ENCODE peak calls at places on chromosomes 7 and 10, in five cellular contexts. O is keratinocyte, W is transverse colon, R is psoas muscle, P is PC-9. Z is an unnamed sample.

GRCh38 chr10:104819731-104820130 is 178.6 kb downstream of the SORCS3 start:
- DNase-seq in O (no peak), W (no peak), R (no peak), P (no peak), Z (no peak)

GRCh38 chr7:127904706-127905056 is 126.6 kb downstream of the LRRC4 start:
- DNase-seq in O (no peak), W (no peak), R (no peak), P (no peak), Z (no peak)

GRCh38 chr10:125762692-125763648 is 12.7 kb downstream of the MMP21 start:
- DNase-seq in O (no peak), W (no peak), R (no peak), P (no peak), Z (no peak)

GRCh38 chr7:91836065-91836368 is 44.5 kb downstream of the MTERF1 start:
- DNase-seq in O (no peak), W (no peak), R (no peak), P (no peak), Z (no peak)

GRCh38 chr10:48661441-48661840 is 23.2 kb upstream of the WDFY4 start:
- DNase-seq in O (no peak), W (no peak), R (no peak), P (no peak), Z (no peak)

GRCh38 chr7:148042935-148043334 is 547.6 kb upstream of the C7orf33 start:
- DNase-seq in O (no peak), W (no peak), R (no peak), P (no peak), Z (no peak)

GRCh38 chr7:137667633-137668387 is 179.0 kb downstream of the DGKI start:
- DNase-seq in O (no peak), W (no peak), R (no peak), P (peak; percentile 56), Z (peak; percentile 73)

GRCh38 chr10:79102056-79102874 is 33.5 kb downstream of the ZMIZ1 start:
- DNase-seq in O (no peak), W (peak; percentile 64), R (peak; percentile 81), P (no peak), Z (no peak)

GRCh38 chr7:27194641-27195379 is 5.1 kb downstream of the HOXA13 start:
- DNase-seq in O (no peak), W (peak; percentile 38), R (no peak), P (no peak), Z (no peak)

GRCh38 chr7:96987719-96988118 is 17.6 kb upstream of the DLX6 start:
- DNase-seq in O (no peak), W (no peak), R (no peak), P (no peak), Z (no peak)
- H3K27me3 ChIP-seq in O (peaks cover 36% of the 10 kb centered on the region), W (peaks cover 81% of the 10 kb centered on the region), R (peaks cover 89% of the 10 kb centered on the region), P (no peaks in the 10 kb centered on the region), Z (peaks cover 32% of the 10 kb centered on the region)

DNA sequence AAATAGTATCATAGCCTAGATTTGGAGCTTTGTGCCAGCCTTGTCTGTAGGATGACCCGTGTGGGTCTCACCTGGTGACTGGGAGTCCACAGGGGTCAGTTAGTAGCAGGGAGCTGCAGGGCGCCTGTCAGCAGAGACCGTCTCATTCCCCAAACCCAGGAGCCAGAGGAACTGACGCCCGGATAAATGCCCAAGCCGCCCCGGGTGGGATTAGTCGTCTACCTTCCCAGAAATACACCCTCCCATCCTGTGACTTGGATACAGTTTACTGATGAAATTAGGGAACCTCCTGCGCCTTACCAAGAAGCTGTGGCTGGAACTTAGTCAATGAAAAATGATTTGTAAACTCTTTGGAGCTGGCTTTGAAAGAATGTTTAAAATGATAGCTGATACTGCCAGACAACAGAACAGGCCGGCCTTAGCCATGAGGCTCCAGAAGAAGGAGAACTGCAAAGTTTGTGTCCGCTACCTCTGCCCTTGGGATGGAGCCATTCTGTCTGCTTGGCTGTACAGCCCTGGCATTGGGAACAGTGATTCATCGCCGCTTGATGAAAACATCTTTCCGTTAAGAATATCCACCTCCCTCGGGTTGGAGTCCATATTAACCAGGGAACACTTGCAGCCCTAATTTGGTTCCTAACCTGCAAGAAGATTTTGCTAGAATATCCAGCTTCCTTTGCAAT is 12.7 kb downstream of the FOXK1 start:
- DNase-seq in O (no peak), W (peak; percentile 30), R (peak; percentile 83), P (no peak), Z (no peak)
- H3K4me3 ChIP-seq in O (no peak overlapping the region), W (no peak overlapping the region), R (no peak overlapping the region), P (no peak overlapping the region), Z (no peak overlapping the region)

GRCh38 chr10:98028168-98028770 is 2.2 kb downstream of the CRTAC1 start:
- DNase-seq in O (peak; percentile 19), W (peak; percentile 57), R (no peak), P (no peak), Z (no peak)
- H3K27me3 ChIP-seq in O (peaks cover 60% of the 10 kb centered on the region), W (peaks cover 93% of the 10 kb centered on the region), R (peaks cover 59% of the 10 kb centered on the region), P (peaks cover 30% of the 10 kb centered on the region), Z (peaks cover 52% of the 10 kb centered on the region)

DNA sequence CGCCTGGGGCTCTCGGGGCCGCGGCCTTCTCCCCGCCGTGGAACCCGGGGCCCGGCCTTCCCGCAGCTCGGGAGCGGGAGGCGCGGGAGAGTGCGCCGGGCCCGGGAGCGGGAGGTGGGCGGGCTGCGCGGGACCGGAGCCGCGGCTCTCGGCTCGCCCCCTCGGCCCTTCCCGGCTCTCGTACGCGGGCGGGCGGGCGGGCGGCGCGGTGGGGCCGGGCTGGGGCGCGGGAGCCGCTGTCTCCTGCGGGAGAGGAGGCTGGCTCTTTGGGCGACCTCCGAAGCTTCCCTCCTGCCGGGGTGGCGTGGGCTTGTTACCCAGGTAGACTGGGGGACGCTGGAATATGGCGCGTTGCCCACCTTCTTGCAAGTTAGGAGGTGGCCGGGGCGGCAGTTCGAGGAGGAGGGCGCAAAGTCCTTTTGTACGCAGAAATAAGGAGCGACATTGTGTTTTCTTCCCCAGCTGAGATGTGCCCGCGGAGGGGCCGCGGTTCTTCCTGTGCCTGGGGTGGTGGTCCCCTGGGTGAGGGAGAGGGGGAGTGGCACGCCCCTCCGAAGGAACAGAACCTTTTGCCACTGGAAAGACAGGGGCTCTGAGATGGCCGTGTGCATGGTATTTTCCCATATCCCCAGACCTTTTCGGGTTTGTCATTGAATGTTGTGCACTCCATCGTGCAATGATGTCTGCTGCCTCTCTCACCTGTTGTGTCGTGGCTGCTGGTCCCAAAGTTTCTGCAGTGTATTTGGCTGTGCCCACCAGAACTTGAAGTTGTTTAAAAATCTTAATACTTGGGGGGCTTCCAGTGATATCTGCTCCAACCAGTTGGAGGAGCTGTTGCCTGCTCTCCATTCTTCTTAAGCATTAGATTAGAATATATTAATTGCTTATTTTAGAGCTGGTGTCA is 844 bp downstream of the NRF1 start:
- DNase-seq in O (no peak), W (peak; percentile 49), R (peak; percentile 78), P (no peak), Z (no peak)
- H3K4me3 ChIP-seq in O (peak overlapping the region; percentile 86), W (peak overlapping the region; percentile 66), R (peak overlapping the region; percentile 96), P (peak overlapping the region; percentile 94), Z (peak overlapping the region; percentile 92)